ENCODE peak calls at places on chromosomes 3 and 15, in seven cellular contexts. Z is neuronal stem cell, M is H9, H is mesenchymal stem cell, Y is trophoblast cell, Q is H1, A is mesendoderm. X is an unnamed sample.
A peak's percentile ranks its signal among the peaks of the same experiment; 100 is the strongest.

GRCh38 chr15:29074045-29074444 is 188.3 kb downstream of the APBA2 start:
- DNase-seq in A (no peak), M (no peak), Y (no peak), H (no peak), Z (no peak), Q (no peak), X (peak; percentile 12)

GRCh38 chr15:67117356-67117755 is 52.0 kb downstream of the SMAD3 start:
- DNase-seq in H (peak; percentile 81), M (no peak), Z (no peak), Y (no peak), Q (no peak), A (no peak), X (peak; percentile 85)

GRCh38 chr3:36965440-36965839 is 20.6 kb upstream of the TRANK1 start:
- DNase-seq in Q (no peak), Y (peak; percentile 42), M (peak; percentile 69), Z (no peak), H (no peak), A (peak; percentile 97), X (no peak)

GRCh38 chr3:108882762-108883161 is 60.2 kb downstream of the TRAT1 start:
- DNase-seq in Q (no peak), Y (no peak), M (no peak), H (no peak), Z (no peak), A (no peak), X (no peak)

GRCh38 chr3:71921036-71921435 is 136.1 kb upstream of the PROK2 start:
- DNase-seq in H (no peak), Q (no peak), Z (no peak), A (no peak), M (no peak), Y (no peak), X (no peak)

GRCh38 chr15:75058127-75058905 is 34.9 kb downstream of the PPCDC start:
- DNase-seq in H (no peak), Q (no peak), Z (no peak), Y (peak; percentile 47), A (peak; percentile 96), M (no peak), X (peak; percentile 40)

GRCh38 chr3:159669024-159669476 is 319.6 kb upstream of the IL12A start:
- DNase-seq in A (no peak), Y (no peak), Z (no peak), M (no peak), Q (no peak), H (peak; percentile 82), X (peak; percentile 85)

GRCh38 chr15:55766676-55767075 is 23.7 kb upstream of the PRTG start:
- DNase-seq in H (no peak), M (no peak), Y (no peak), Q (no peak), Z (no peak), A (no peak), X (no peak)

GRCh38 chr3:11626084-11626463 is 17.6 kb downstream of the VGLL4 start:
- DNase-seq in M (no peak), H (no peak), A (no peak), Z (no peak), Y (no peak), Q (no peak), X (no peak)

GRCh38 chr15:90295270-90295648 is 29.8 kb downstream of the NGRN start:
- DNase-seq in Y (no peak), Q (no peak), A (no peak), M (no peak), Z (no peak), H (no peak), X (no peak)

GRCh38 chr15:48097264-48097663 is 23.5 kb upstream of the SLC24A5 start:
- DNase-seq in H (no peak), Q (no peak), M (no peak), Z (no peak), Y (no peak), A (no peak), X (no peak)

GRCh38 chr3:42509111-42509510 is 6.7 kb downstream of the VIPR1 start:
- DNase-seq in Z (no peak), M (no peak), A (no peak), Y (no peak), H (no peak), Q (no peak), X (no peak)

GRCh38 chr15:33188654-33189257 is 5.8 kb downstream of the FMN1 start:
- DNase-seq in Z (no peak), A (no peak), Y (no peak), H (no peak), M (no peak), Q (no peak), X (no peak)

GRCh38 chr15:72468103-72468502 is 6.0 kb upstream of the ARIH1 start:
- DNase-seq in A (no peak), Z (no peak), Q (no peak), Y (no peak), M (no peak), H (no peak), X (no peak)

GRCh38 chr15:41796457-41796856 is 22.2 kb downstream of the MAPKBP1 start:
- DNase-seq in Q (no peak), H (no peak), Y (peak; percentile 31), A (no peak), Z (no peak), M (no peak), X (peak; percentile 68)

GRCh38 chr15:71335591-71335990 is 220.3 kb downstream of the THSD4 start:
- DNase-seq in H (peak; percentile 38), Y (no peak), Z (no peak), M (no peak), A (no peak), Q (no peak), X (peak; percentile 73)

GRCh38 chr3:69568458-69568857 is 170.8 kb upstream of the MITF start:
- DNase-seq in H (no peak), Q (no peak), A (no peak), Y (no peak), M (no peak), Z (no peak), X (peak; percentile 28)

GRCh38 chr3:24538891-24539290 is 44.2 kb upstream of the THRB start:
- DNase-seq in M (no peak), Q (no peak), A (no peak), Y (no peak), H (no peak), Z (no peak), X (no peak)

GRCh38 chr15:95304116-95304873 is 1026.2 kb upstream of the NR2F2 start:
- DNase-seq in M (no peak), H (peak; percentile 90), A (no peak), Y (no peak), Z (no peak), Q (no peak), X (peak; percentile 92)

GRCh38 chr3:100492810-100493140 is 356 bp downstream of the TMEM45A start:
- DNase-seq in H (no peak), M (no peak), Y (no peak), Q (no peak), A (no peak), Z (no peak), X (no peak)

GRCh38 chr3:170867552-170867951 is 2.4 kb downstream of the RPL22L1 start:
- DNase-seq in Z (no peak), Q (no peak), A (no peak), Y (no peak), M (no peak), H (no peak), X (no peak)

GRCh38 chr3:195731356-195731960 is 10.7 kb downstream of the MUC20 start:
- DNase-seq in Y (no peak), A (no peak), Z (no peak), Q (no peak), M (no peak), H (no peak), X (no peak)

GRCh38 chr3:46990573-46991374 is 11.3 kb downstream of the NBEAL2 start:
- DNase-seq in A (no peak), Y (peak; percentile 46), M (no peak), Q (no peak), Z (no peak), H (no peak), X (no peak)

GRCh38 chr3:175951047-175951694 is 1092.0 kb downstream of the NAALADL2 start:
- DNase-seq in Z (no peak), Q (no peak), M (no peak), Y (no peak), A (peak; percentile 5), H (peak; percentile 55), X (peak; percentile 65)

GRCh38 chr3:134030382-134030753 is 643 bp upstream of the SLCO2A1 start:
- DNase-seq in H (no peak), Y (no peak), A (peak; percentile 46), Z (no peak), Q (peak; percentile 48), M (no peak), X (no peak)

GRCh38 chr3:81761904-81762565 is 590 bp upstream of the GBE1 start:
- DNase-seq in Z (no peak), A (peak; percentile 60), H (no peak), Y (no peak), M (no peak), Q (no peak), X (no peak)

GRCh38 chr3:179347383-179348194 is at the start of gene MFN1:
- DNase-seq in M (peak; percentile 95), Q (peak; percentile 79), Z (peak; percentile 69), H (peak; percentile 95), Y (peak; percentile 94), A (peak; percentile 97), X (peak; percentile 94)
- H3K23ac ChIP-seq in M (no peak within 1 kb of the TSS), Q (no peak within 1 kb of the TSS), Z (peak within 1 kb of the TSS; percentile 87), H (no peak within 1 kb of the TSS), Y (no peak within 1 kb of the TSS), A (no peak within 1 kb of the TSS), X (peak within 1 kb of the TSS; percentile 98)

DNA sequence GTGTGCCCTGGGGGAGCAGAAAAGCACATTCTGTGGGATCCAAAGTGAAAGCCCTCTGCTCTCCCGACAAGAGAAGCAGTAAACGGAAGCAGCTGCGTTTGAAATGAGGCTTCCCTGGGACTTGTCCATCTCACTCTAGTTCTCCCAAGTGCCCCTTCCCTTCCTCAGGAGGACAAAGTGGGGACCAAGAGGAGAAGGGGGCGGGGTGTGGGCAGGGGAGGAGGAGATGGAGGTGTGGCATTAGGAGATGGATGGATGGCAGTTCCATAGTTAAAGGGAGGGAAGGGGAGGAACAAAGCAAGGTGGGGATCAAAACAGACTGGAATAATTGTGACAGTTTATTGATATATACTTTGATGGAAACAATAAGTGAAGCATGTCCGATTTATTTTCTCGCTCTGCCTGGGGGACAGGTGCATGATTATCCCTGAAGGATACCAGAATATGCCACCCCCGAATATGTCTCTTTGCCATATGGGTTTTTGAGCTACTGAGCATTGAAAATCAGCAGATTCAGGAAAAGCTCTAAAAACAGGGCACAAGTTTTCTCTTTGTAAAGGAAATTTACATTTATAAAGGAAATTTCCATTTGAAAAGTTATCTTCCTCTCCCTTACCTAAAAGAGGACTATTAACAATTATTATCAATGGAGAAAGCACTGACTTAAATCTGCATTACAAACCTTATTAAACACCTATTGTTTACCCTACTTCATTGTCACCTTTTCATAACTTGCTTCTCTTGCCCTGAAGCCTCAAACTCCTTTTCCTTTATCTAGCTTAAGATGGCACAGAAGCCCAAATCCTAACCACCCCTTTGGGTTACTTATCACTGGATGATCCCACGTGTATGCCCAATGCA is 58.9 kb upstream of the DAZL start:
- DNase-seq in M (peak; percentile 69), Y (no peak), A (peak; percentile 6), Z (no peak), H (no peak), Q (no peak), X (no peak)
- H3K23ac ChIP-seq in M (no peak overlapping the region), Y (no peak overlapping the region), A (no peak overlapping the region), Z (no peak overlapping the region), H (no peak overlapping the region), Q (no peak overlapping the region), X (no peak overlapping the region)

GRCh38 chr3:14216257-14217048 is 37.8 kb downstream of the LSM3 start:
- DNase-seq in Y (no peak), H (no peak), Q (peak; percentile 86), Z (peak; percentile 74), A (peak; percentile 99), M (peak; percentile 97), X (no peak)
- H3K23ac ChIP-seq in Y (no peak overlapping the region), H (no peak overlapping the region), Q (no peak overlapping the region), Z (no peak overlapping the region), A (no peak overlapping the region), M (no peak overlapping the region), X (no peak overlapping the region)

GRCh38 chr3:121202573-121202972 is 294.6 kb downstream of the STXBP5L start:
- DNase-seq in M (no peak), A (no peak), H (no peak), Y (no peak), Q (no peak), Z (no peak), X (no peak)
- H3K23ac ChIP-seq in M (no peak overlapping the region), A (no peak overlapping the region), H (no peak overlapping the region), Y (no peak overlapping the region), Q (no peak overlapping the region), Z (no peak overlapping the region), X (no peak overlapping the region)